ENCODE peak calls at places on chromosomes 4 and X, in nine cellular contexts. Q, D, W, C, P, N, J, A and I are unnamed samples.
A peak's percentile ranks its signal among the peaks of the same experiment; 100 is the strongest.

GRCh38 chrX:77731821-77732419 is 54.1 kb downstream of the ATRX start:
- DNase-seq in N (no peak), Q (no peak), J (no peak), A (no peak), D (no peak), W (no peak), P (no peak), C (no peak), I (no peak)

GRCh38 chr4:23039813-23040212 is 347.1 kb downstream of the GBA3 start:
- DNase-seq in P (no peak), A (no peak), D (no peak), J (no peak), N (peak; percentile 22), W (no peak), Q (no peak), C (no peak), I (no peak)

GRCh38 chrX:96833333-96833732 is 50.4 kb upstream of the RPA4 start:
- DNase-seq in A (no peak), Q (no peak), N (no peak), D (no peak), J (no peak), C (no peak), P (no peak), W (no peak), I (no peak)

GRCh38 chr4:145887241-145887964 is 51.2 kb downstream of the ZNF827 start:
- DNase-seq in Q (peak; percentile 54), D (no peak), A (peak; percentile 83), J (no peak), C (peak; percentile 70), W (peak; percentile 60), N (peak; percentile 16), P (no peak), I (peak; percentile 76)

GRCh38 chrX:1163231-1163630 is 49.2 kb downstream of the CRLF2 start:
- DNase-seq in P (no peak), A (no peak), C (no peak), D (no peak), N (no peak), W (no peak), Q (no peak), J (no peak), I (no peak)

GRCh38 chrX:38774249-38774648 is 27.0 kb upstream of the MID1IP1 start:
- DNase-seq in Q (no peak), C (no peak), J (no peak), A (peak; percentile 10), P (no peak), N (no peak), W (peak; percentile 25), D (no peak), I (no peak)

GRCh38 chr4:152259866-152260265 is 276.0 kb downstream of the FBXW7 start:
- DNase-seq in N (peak; percentile 64), W (peak; percentile 84), Q (no peak), A (peak; percentile 87), P (no peak), D (no peak), J (no peak), C (peak; percentile 37), I (no peak)

GRCh38 chrX:55340896-55341433 is 76.2 kb upstream of the PAGE3 start:
- DNase-seq in A (no peak), J (no peak), C (no peak), D (no peak), N (no peak), Q (no peak), P (no peak), W (no peak), I (no peak)

GRCh38 chrX:4379071-4379470 is 665.6 kb upstream of the PRKX start:
- DNase-seq in Q (no peak), A (no peak), C (no peak), J (no peak), W (no peak), P (no peak), D (no peak), N (no peak), I (no peak)

GRCh38 chr4:37763164-37763444 is 63.4 kb upstream of the PGM2 start:
- DNase-seq in Q (no peak), P (no peak), J (no peak), A (no peak), N (no peak), W (no peak), D (no peak), C (no peak), I (no peak)

GRCh38 chr4:110008540-110008939 is 95.9 kb downstream of the EGF start:
- DNase-seq in Q (no peak), D (no peak), C (no peak), W (no peak), N (no peak), A (no peak), P (no peak), J (no peak), I (no peak)

GRCh38 chrX:133005038-133005437 is 46.6 kb upstream of the HS6ST2 start:
- DNase-seq in A (peak; percentile 17), N (no peak), P (no peak), D (no peak), Q (peak; percentile 1), C (peak; percentile 17), W (peak; percentile 17), J (peak; percentile 27), I (no peak)

GRCh38 chrX:132426695-132427281 is 62.0 kb downstream of the MBNL3 start:
- DNase-seq in N (peak; percentile 0), Q (no peak), A (peak; percentile 78), P (no peak), W (peak; percentile 66), C (peak; percentile 11), D (no peak), J (no peak), I (no peak)

GRCh38 chrX:39582091-39582490 is 515.7 kb downstream of the BCOR start:
- DNase-seq in D (no peak), N (peak; percentile 12), P (no peak), J (no peak), A (no peak), Q (no peak), W (peak; percentile 86), C (no peak), I (no peak)

GRCh38 chrX:49079489-49080428 is at the start of gene WDR45:
- DNase-seq in N (peak; percentile 70), Q (peak; percentile 52), P (peak; percentile 48), D (peak; percentile 79), W (peak; percentile 82), A (peak; percentile 60), C (peak; percentile 84), J (peak; percentile 65), I (peak; percentile 82)

GRCh38 chr4:183276106-183276505 is 44.0 kb downstream of the CLDN22 start:
- DNase-seq in P (no peak), A (no peak), J (no peak), Q (no peak), D (no peak), N (no peak), W (no peak), C (no peak), I (no peak)

GRCh38 chr4:108884596-108884995 is 121.7 kb upstream of the ETNPPL start:
- DNase-seq in J (no peak), D (no peak), A (no peak), W (peak; percentile 3), P (no peak), C (no peak), N (no peak), Q (no peak), I (no peak)

GRCh38 chrX:155068165-155068564 is 2.8 kb downstream of the CMC4 start:
- DNase-seq in D (no peak), J (no peak), W (peak; percentile 93), P (no peak), C (peak; percentile 38), Q (no peak), N (peak; percentile 91), A (peak; percentile 86), I (no peak)

GRCh38 chr4:186919340-186919739 is 195.7 kb upstream of the FAT1 start:
- DNase-seq in W (no peak), P (no peak), D (no peak), N (no peak), A (no peak), J (no peak), C (no peak), Q (no peak), I (no peak)